ENCODE peak calls at places on chromosomes 16 and 17, in seven cellular contexts. One of them, this sample, is unnamed.

GRCh38 chr16:74984194-74984669 is 691 bp downstream of the WDR59 start:
- DNase-seq in tibial artery: no peak
- DNase-seq in H9: no peak
- DNase-seq in BJ: no peak
- DNase-seq in cardiac muscle cell: no peak
- DNase-seq in ovary: no peak
- DNase-seq in osteocyte: no peak
- DNase-seq in this sample: peak; percentile 1

GRCh38 chr16:66810391-66810790 is 9.0 kb upstream of the TERB1 start:
- DNase-seq in tibial artery: no peak
- DNase-seq in H9: no peak
- DNase-seq in BJ: no peak
- DNase-seq in cardiac muscle cell: peak; percentile 52
- DNase-seq in ovary: no peak
- DNase-seq in osteocyte: no peak
- DNase-seq in this sample: no peak

GRCh38 chr17:1362964-1363363 is 37.1 kb downstream of the YWHAE start:
- DNase-seq in tibial artery: peak; percentile 72
- DNase-seq in H9: no peak
- DNase-seq in BJ: no peak
- DNase-seq in cardiac muscle cell: no peak
- DNase-seq in ovary: no peak
- DNase-seq in osteocyte: no peak
- DNase-seq in this sample: no peak

GRCh38 chr17:78992542-78993212 is 13.0 kb upstream of the LGALS3BP start:
- DNase-seq in tibial artery: no peak
- DNase-seq in H9: no peak
- DNase-seq in BJ: no peak
- DNase-seq in cardiac muscle cell: no peak
- DNase-seq in ovary: peak; percentile 31
- DNase-seq in osteocyte: no peak
- DNase-seq in this sample: no peak

GRCh38 chr16:9092282-9092962 is 978 bp downstream of the HAPSTR1 start:
- DNase-seq in tibial artery: peak; percentile 36
- DNase-seq in H9: no peak
- DNase-seq in BJ: no peak
- DNase-seq in cardiac muscle cell: peak; percentile 57
- DNase-seq in ovary: peak; percentile 70
- DNase-seq in osteocyte: no peak
- DNase-seq in this sample: no peak

GRCh38 chr17:48756816-48757215 is 28.3 kb upstream of the HOXB13 start:
- DNase-seq in tibial artery: no peak
- DNase-seq in H9: no peak
- DNase-seq in BJ: no peak
- DNase-seq in cardiac muscle cell: no peak
- DNase-seq in ovary: no peak
- DNase-seq in osteocyte: no peak
- DNase-seq in this sample: no peak

GRCh38 chr17:59859444-59860025 is 33.2 kb downstream of the TUBD1 start:
- DNase-seq in tibial artery: no peak
- DNase-seq in H9: no peak
- DNase-seq in BJ: no peak
- DNase-seq in cardiac muscle cell: no peak
- DNase-seq in ovary: no peak
- DNase-seq in osteocyte: no peak
- DNase-seq in this sample: peak; percentile 65

GRCh38 chr16:46899443-46900143 is 15.4 kb downstream of the GPT2 start:
- DNase-seq in tibial artery: no peak
- DNase-seq in H9: no peak
- DNase-seq in BJ: no peak
- DNase-seq in cardiac muscle cell: no peak
- DNase-seq in ovary: no peak
- DNase-seq in osteocyte: no peak
- DNase-seq in this sample: peak; percentile 6

GRCh38 chr16:6573577-6573976 is 759.1 kb upstream of the RBFOX1 start:
- DNase-seq in tibial artery: no peak
- DNase-seq in H9: peak; percentile 74
- DNase-seq in BJ: no peak
- DNase-seq in cardiac muscle cell: peak; percentile 70
- DNase-seq in ovary: no peak
- DNase-seq in osteocyte: no peak
- DNase-seq in this sample: no peak

GRCh38 chr16:46712911-46713310 is 23.5 kb downstream of the ORC6 start:
- DNase-seq in tibial artery: no peak
- DNase-seq in H9: no peak
- DNase-seq in BJ: no peak
- DNase-seq in cardiac muscle cell: no peak
- DNase-seq in ovary: no peak
- DNase-seq in osteocyte: no peak
- DNase-seq in this sample: no peak

GRCh38 chr16:53541326-53541725 is 38.3 kb upstream of the AKTIP start:
- DNase-seq in tibial artery: no peak
- DNase-seq in H9: no peak
- DNase-seq in BJ: no peak
- DNase-seq in cardiac muscle cell: no peak
- DNase-seq in ovary: no peak
- DNase-seq in osteocyte: no peak
- DNase-seq in this sample: no peak

GRCh38 chr17:17398188-17398927 is 78.4 kb upstream of the MED9 start:
- DNase-seq in tibial artery: peak; percentile 76
- DNase-seq in H9: no peak
- DNase-seq in BJ: no peak
- DNase-seq in cardiac muscle cell: no peak
- DNase-seq in ovary: no peak
- DNase-seq in osteocyte: no peak
- DNase-seq in this sample: no peak

DNA sequence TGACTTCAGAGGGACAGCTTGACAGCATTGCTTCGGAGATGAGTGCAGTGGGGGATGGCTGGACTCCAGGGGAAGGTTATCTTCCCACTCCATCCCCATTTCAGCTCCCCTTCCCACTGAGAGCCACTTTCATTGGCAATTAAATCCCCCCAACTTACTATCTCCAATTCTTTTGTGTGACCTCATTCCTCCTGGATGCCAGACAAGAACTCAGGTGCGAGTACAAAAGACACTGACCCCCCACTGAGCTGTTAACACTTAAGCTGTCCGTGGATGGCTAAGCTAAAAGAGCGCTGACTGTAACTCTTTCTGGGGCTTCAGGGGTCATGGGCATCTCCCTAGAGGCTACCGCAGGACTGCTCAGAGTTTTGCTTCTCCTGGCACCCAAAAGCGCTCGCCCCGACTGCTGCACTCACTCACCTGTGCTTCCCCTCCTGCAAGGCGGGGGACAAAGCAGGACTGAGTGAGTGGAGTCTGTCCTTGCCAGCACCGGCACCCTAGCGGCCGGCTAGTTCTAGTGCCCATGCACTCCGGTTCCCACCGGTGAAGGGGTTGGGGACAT is 44.8 kb upstream of the FBXO47 start:
- DNase-seq in tibial artery: no peak
- DNase-seq in H9: peak; percentile 86
- DNase-seq in BJ: no peak
- DNase-seq in cardiac muscle cell: no peak
- DNase-seq in ovary: no peak
- DNase-seq in osteocyte: no peak
- DNase-seq in this sample: no peak
- TF ChIP-seq CTCF in tibial artery: no peak
- TF ChIP-seq CTCF in H9: peak; percentile 65
- TF ChIP-seq CTCF in BJ: peak; percentile 4
- TF ChIP-seq CTCF in cardiac muscle cell: no peak
- TF ChIP-seq CTCF in ovary: no peak
- TF ChIP-seq CTCF in osteocyte: no peak
- TF ChIP-seq CTCF in this sample: no peak

DNA sequence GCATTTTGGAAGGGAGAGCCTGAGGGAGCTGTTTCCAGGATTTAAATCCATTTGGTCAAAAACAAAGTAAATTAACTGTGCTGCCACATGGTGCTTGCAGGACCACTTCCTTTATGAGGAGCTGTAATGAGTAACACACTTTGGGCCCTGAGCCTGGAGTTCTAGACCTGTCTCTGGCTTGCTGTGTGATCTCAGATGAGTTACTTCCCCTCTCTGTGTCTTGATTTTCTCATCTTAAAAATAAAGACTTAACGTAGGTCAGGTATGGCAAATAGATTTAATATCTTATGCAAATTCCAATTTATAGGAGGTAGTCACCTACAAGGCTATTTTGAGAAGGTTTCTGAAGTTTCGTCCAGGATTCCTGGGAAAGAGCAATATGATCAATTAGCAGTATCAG is 361.9 kb upstream of the CCL2 start:
- DNase-seq in tibial artery: no peak
- DNase-seq in H9: no peak
- DNase-seq in BJ: no peak
- DNase-seq in cardiac muscle cell: no peak
- DNase-seq in ovary: no peak
- DNase-seq in osteocyte: no peak
- DNase-seq in this sample: no peak
- TF ChIP-seq CTCF in tibial artery: no peak
- TF ChIP-seq CTCF in H9: no peak
- TF ChIP-seq CTCF in BJ: no peak
- TF ChIP-seq CTCF in cardiac muscle cell: no peak
- TF ChIP-seq CTCF in ovary: no peak
- TF ChIP-seq CTCF in osteocyte: no peak
- TF ChIP-seq CTCF in this sample: no peak

GRCh38 chr16:7919782-7920181 is 587.1 kb downstream of the RBFOX1 start:
- DNase-seq in tibial artery: no peak
- DNase-seq in H9: no peak
- DNase-seq in BJ: no peak
- DNase-seq in cardiac muscle cell: no peak
- DNase-seq in ovary: no peak
- DNase-seq in osteocyte: no peak
- DNase-seq in this sample: no peak

DNA sequence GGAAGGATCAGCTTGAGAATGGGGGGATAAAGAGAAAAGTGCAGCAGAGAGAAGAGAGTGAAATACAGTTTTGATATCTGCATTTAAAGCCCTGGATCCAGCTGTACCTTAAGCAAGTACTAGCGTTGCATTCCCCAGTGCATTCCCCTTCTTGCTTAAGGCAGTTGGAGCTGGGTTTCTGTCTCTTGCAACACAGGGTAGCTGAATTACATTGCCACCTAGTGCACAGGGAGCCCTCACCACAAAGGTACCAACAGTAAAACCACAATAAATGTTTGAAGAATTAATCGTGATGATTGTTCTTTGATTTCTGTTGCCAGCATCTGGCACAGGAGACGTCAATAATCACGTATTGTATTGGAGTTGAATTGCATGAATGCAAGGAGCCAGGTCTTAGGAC is 588.7 kb downstream of the RBFOX1 start:
- DNase-seq in tibial artery: no peak
- DNase-seq in H9: peak; percentile 31
- DNase-seq in BJ: no peak
- DNase-seq in cardiac muscle cell: peak; percentile 35
- DNase-seq in ovary: no peak
- DNase-seq in osteocyte: no peak
- DNase-seq in this sample: no peak
- TF ChIP-seq CTCF in tibial artery: no peak
- TF ChIP-seq CTCF in H9: peak; percentile 50
- TF ChIP-seq CTCF in BJ: no peak
- TF ChIP-seq CTCF in cardiac muscle cell: no peak
- TF ChIP-seq CTCF in ovary: no peak
- TF ChIP-seq CTCF in osteocyte: no peak
- TF ChIP-seq CTCF in this sample: no peak

DNA sequence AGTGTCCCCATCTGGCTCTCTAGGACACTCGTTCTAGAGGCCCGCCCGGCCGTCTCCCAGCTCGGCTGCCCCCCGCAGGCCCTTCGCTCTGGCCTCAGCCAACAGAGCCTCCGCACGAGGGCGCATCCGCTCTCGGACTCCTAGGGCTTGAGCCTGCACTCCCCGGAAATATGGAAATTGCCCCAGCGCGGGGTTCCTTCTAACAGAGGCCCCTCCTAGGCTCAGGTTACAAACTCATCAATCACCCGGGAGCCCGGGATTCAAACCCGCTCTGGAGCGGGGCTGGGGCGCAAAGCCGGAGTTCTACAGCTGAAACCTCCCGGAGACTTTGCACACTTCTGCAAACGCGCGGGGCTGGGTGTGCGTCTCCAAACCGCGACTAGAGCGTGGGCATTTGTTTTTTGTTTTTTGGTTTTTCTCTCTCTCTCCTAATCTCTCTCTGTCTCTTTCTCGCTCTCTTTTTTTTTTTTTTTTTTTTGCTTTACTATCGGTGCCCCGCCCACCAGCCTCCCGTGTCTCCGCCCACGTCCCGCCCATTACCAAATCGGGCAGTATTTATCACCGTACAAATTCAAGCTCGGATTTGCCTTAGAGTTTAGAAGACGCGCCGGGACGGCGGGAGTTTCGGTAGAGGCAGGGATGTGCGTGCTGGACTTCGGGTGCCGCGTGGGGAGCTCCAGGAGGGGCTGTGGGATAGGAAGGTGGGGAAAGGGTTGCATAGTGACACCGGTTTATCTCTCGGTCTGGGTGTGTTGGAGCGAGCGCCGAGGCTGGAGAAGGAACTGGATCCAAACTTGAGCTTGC is 2.4 kb upstream of the FOXL1 start:
- DNase-seq in tibial artery: peak; percentile 89
- DNase-seq in H9: peak; percentile 95
- DNase-seq in BJ: peak; percentile 65
- DNase-seq in cardiac muscle cell: peak; percentile 96
- DNase-seq in ovary: no peak
- DNase-seq in osteocyte: peak; percentile 96
- DNase-seq in this sample: peak; percentile 95
- TF ChIP-seq CTCF in tibial artery: peak; percentile 63
- TF ChIP-seq CTCF in H9: peak; percentile 77
- TF ChIP-seq CTCF in BJ: peak; percentile 93
- TF ChIP-seq CTCF in cardiac muscle cell: peak; percentile 82
- TF ChIP-seq CTCF in ovary: no peak
- TF ChIP-seq CTCF in osteocyte: peak; percentile 92
- TF ChIP-seq CTCF in this sample: peak; percentile 88

GRCh38 chr17:74859439-74860228 is at the start of gene GRIN2C:
- DNase-seq in tibial artery: no peak
- DNase-seq in H9: no peak
- DNase-seq in BJ: no peak
- DNase-seq in cardiac muscle cell: peak; percentile 56
- DNase-seq in ovary: peak; percentile 46
- DNase-seq in osteocyte: no peak
- DNase-seq in this sample: no peak

GRCh38 chr17:74860999-74861553 is 1.4 kb upstream of the GRIN2C start:
- DNase-seq in tibial artery: no peak
- DNase-seq in H9: no peak
- DNase-seq in BJ: no peak
- DNase-seq in cardiac muscle cell: no peak
- DNase-seq in ovary: no peak
- DNase-seq in osteocyte: no peak
- DNase-seq in this sample: no peak

GRCh38 chr17:74861554-74862107 is 1.9 kb upstream of the GRIN2C start:
- DNase-seq in tibial artery: no peak
- DNase-seq in H9: no peak
- DNase-seq in BJ: no peak
- DNase-seq in cardiac muscle cell: no peak
- DNase-seq in ovary: peak; percentile 39
- DNase-seq in osteocyte: no peak
- DNase-seq in this sample: no peak

GRCh38 chr17:74858672-74859438 is 830 bp downstream of the GRIN2C start:
- DNase-seq in tibial artery: no peak
- DNase-seq in H9: no peak
- DNase-seq in BJ: no peak
- DNase-seq in cardiac muscle cell: no peak
- DNase-seq in ovary: no peak
- DNase-seq in osteocyte: no peak
- DNase-seq in this sample: no peak

GRCh38 chr17:74860229-74860998 is 729 bp upstream of the GRIN2C start:
- DNase-seq in tibial artery: no peak
- DNase-seq in H9: peak; percentile 57
- DNase-seq in BJ: no peak
- DNase-seq in cardiac muscle cell: no peak
- DNase-seq in ovary: no peak
- DNase-seq in osteocyte: no peak
- DNase-seq in this sample: no peak
- TF ChIP-seq CTCF in tibial artery: no peak
- TF ChIP-seq CTCF in H9: no peak
- TF ChIP-seq CTCF in BJ: peak; percentile 1
- TF ChIP-seq CTCF in cardiac muscle cell: no peak
- TF ChIP-seq CTCF in ovary: no peak
- TF ChIP-seq CTCF in osteocyte: no peak
- TF ChIP-seq CTCF in this sample: no peak

This sample was measured in HFFc6.